ENCODE peak calls at places on chromosome 5, in nine cellular contexts. L is AG08396; I is stromal cell of bone marrow; W is stimulated activated CD4-positive, alpha-beta T cell treated with anti-CD3 and anti-CD28 coated beads, TNF-alpha, amount 100 ng/mL, for 4 hours; H is activated CD4-positive, CD25-positive, alpha-beta regulatory T cell; F is NCI-H748 treated with DMSO at 0.1 percent for 48 hours; V is astrocyte of the hippocampus; T is HFF-Myc; M is activated T-helper 1 cell treated with anti-CD3 and anti-CD28 coated beads, Interleukin-2, amount 50 U/mL, for 16 hours. Y is an unnamed sample.

GRCh38 chr5:6700686-6701355 is 12.4 kb upstream of the TENT4A start:
- DNase-seq in T (no peak), V (no peak), L (no peak), H (no peak), I (no peak), F (no peak), M (no peak), W (no peak), Y (no peak)

GRCh38 chr5:81247441-81247972 is 14.4 kb downstream of the CKMT2 start:
- DNase-seq in V (peak), M (no peak), H (no peak), L (peak), I (no peak), F (no peak), W (no peak), T (no peak), Y (no peak)

GRCh38 chr5:170603578-170604565 is 100.1 kb downstream of the KCNIP1 start:
- DNase-seq in I (no peak), H (no peak), T (no peak), F (peak), W (no peak), L (peak), V (peak), M (no peak), Y (peak)

GRCh38 chr5:13412040-13412595 is 532.4 kb downstream of the DNAH5 start:
- DNase-seq in W (no peak), L (no peak), I (no peak), F (no peak), T (no peak), H (no peak), M (no peak), V (no peak), Y (peak)

GRCh38 chr5:9251379-9251980 is 294.4 kb downstream of the SEMA5A start:
- DNase-seq in T (no peak), F (no peak), L (no peak), I (no peak), W (no peak), M (no peak), V (no peak), H (no peak), Y (no peak)

GRCh38 chr5:138952962-138953361 is 77.8 kb upstream of the LRRTM2 start:
- DNase-seq in L (no peak), I (no peak), W (no peak), F (no peak), V (peak), H (no peak), T (no peak), M (no peak), Y (peak)

GRCh38 chr5:141861194-141861593 is 17.0 kb downstream of the PCDH1 start:
- DNase-seq in V (no peak), L (no peak), F (no peak), H (no peak), T (no peak), W (no peak), M (no peak), I (no peak), Y (no peak)

GRCh38 chr5:178350361-178351220 is 118.0 kb upstream of the PHYKPL start:
- DNase-seq in H (no peak), M (no peak), T (no peak), L (no peak), W (no peak), I (no peak), F (no peak), V (no peak), Y (no peak)

GRCh38 chr5:57172466-57172961 is 1.3 kb upstream of the GPBP1 start:
- DNase-seq in T (no peak), M (no peak), L (no peak), H (no peak), V (peak), W (no peak), I (no peak), F (no peak), Y (peak)

GRCh38 chr5:160970605-160971191 is 118.7 kb upstream of the ATP10B start:
- DNase-seq in L (no peak), I (no peak), F (peak), V (peak), H (no peak), M (no peak), W (no peak), T (no peak), Y (no peak)

GRCh38 chr5:35159370-35159742 is 70.9 kb downstream of the PRLR start:
- DNase-seq in V (peak), F (no peak), L (peak), I (no peak), H (no peak), W (no peak), T (no peak), M (no peak), Y (no peak)

GRCh38 chr5:42772265-42772993 is 15.8 kb downstream of the CCDC152 start:
- DNase-seq in M (no peak), F (no peak), T (no peak), H (no peak), L (no peak), I (peak), W (no peak), V (no peak), Y (no peak)

GRCh38 chr5:143008809-143009521 is 238.8 kb downstream of the ARHGAP26 start:
- DNase-seq in L (peak), T (peak), I (peak), M (peak), W (peak), V (peak), F (no peak), H (peak), Y (peak)

GRCh38 chr5:16561660-16562059 is 55.1 kb downstream of the RETREG1 start:
- DNase-seq in T (no peak), I (no peak), M (no peak), V (no peak), L (no peak), F (no peak), W (no peak), H (no peak), Y (no peak)

GRCh38 chr5:139915274-139915673 is 119.7 kb downstream of the PSD2 start:
- DNase-seq in L (no peak), I (no peak), T (no peak), F (no peak), M (no peak), W (no peak), H (no peak), V (peak), Y (no peak)

GRCh38 chr5:83494666-83495065 is 23.1 kb downstream of the VCAN start:
- DNase-seq in F (no peak), L (no peak), V (no peak), T (no peak), H (no peak), I (no peak), W (no peak), M (no peak), Y (no peak)

GRCh38 chr5:72324186-72324825 is 4.1 kb downstream of the PTCD2 start:
- DNase-seq in L (no peak), T (no peak), M (no peak), I (no peak), V (no peak), W (no peak), F (no peak), H (no peak), Y (no peak)

GRCh38 chr5:149005077-149005892 is 57.6 kb downstream of the SH3TC2 start:
- DNase-seq in F (no peak), H (no peak), W (no peak), T (no peak), L (no peak), I (no peak), V (no peak), M (no peak), Y (no peak)

GRCh38 chr5:163360681-163361080 is 76.7 kb upstream of the CCNG1 start:
- DNase-seq in I (no peak), M (no peak), F (no peak), T (no peak), H (no peak), V (no peak), L (no peak), W (no peak), Y (no peak)

GRCh38 chr5:95784514-95785302 is 37.8 kb downstream of the GLRX start:
- DNase-seq in V (no peak), I (no peak), T (no peak), W (no peak), H (no peak), M (no peak), L (no peak), F (no peak), Y (no peak)